ENCODE peak calls at places on chromosomes 2 and 18, in seven cellular contexts. One of them, this sample, is unnamed.

GRCh38 chr2:166042356-166042755 is 85.5 kb downstream of the SCN1A start:
- DNase-seq in CD8-positive, alpha-beta memory T cell: no peak
- DNase-seq in tibial nerve: no peak
- DNase-seq in CD8-positive, alpha-beta T cell: no peak
- DNase-seq in adrenal gland: no peak
- DNase-seq in substantia nigra: no peak
- DNase-seq in HL-60: no peak
- DNase-seq in this sample: no peak

GRCh38 chr2:242038166-242038927 is 168.8 kb downstream of the RTP5 start:
- DNase-seq in substantia nigra: no peak
- DNase-seq in CD8-positive, alpha-beta T cell: no peak
- DNase-seq in adrenal gland: no peak
- DNase-seq in HL-60: no peak
- DNase-seq in tibial nerve: no peak
- DNase-seq in CD8-positive, alpha-beta memory T cell: no peak
- DNase-seq in this sample: no peak

GRCh38 chr2:134934641-134935040 is 16.0 kb downstream of the CCNT2 start:
- DNase-seq in HL-60: no peak
- DNase-seq in tibial nerve: no peak
- DNase-seq in substantia nigra: no peak
- DNase-seq in CD8-positive, alpha-beta T cell: no peak
- DNase-seq in adrenal gland: no peak
- DNase-seq in CD8-positive, alpha-beta memory T cell: no peak
- DNase-seq in this sample: no peak

GRCh38 chr2:181262782-181263181 is 194.4 kb upstream of the ITGA4 start:
- DNase-seq in CD8-positive, alpha-beta T cell: no peak
- DNase-seq in substantia nigra: no peak
- DNase-seq in CD8-positive, alpha-beta memory T cell: no peak
- DNase-seq in adrenal gland: no peak
- DNase-seq in HL-60: no peak
- DNase-seq in tibial nerve: no peak
- DNase-seq in this sample: no peak

GRCh38 chr2:84894131-84894586 is 11.3 kb upstream of the TMSB10 start:
- DNase-seq in HL-60: no peak
- DNase-seq in substantia nigra: no peak
- DNase-seq in adrenal gland: no peak
- DNase-seq in CD8-positive, alpha-beta memory T cell: no peak
- DNase-seq in CD8-positive, alpha-beta T cell: no peak
- DNase-seq in tibial nerve: no peak
- DNase-seq in this sample: no peak

GRCh38 chr2:177165103-177165583 is 47.5 kb upstream of the HNRNPA3 start:
- DNase-seq in tibial nerve: peak
- DNase-seq in CD8-positive, alpha-beta T cell: no peak
- DNase-seq in substantia nigra: no peak
- DNase-seq in adrenal gland: peak
- DNase-seq in CD8-positive, alpha-beta memory T cell: no peak
- DNase-seq in HL-60: no peak
- DNase-seq in this sample: no peak

GRCh38 chr2:240590681-240591111 is 4.2 kb downstream of the CAPN10 start:
- DNase-seq in CD8-positive, alpha-beta T cell: no peak
- DNase-seq in CD8-positive, alpha-beta memory T cell: no peak
- DNase-seq in HL-60: no peak
- DNase-seq in tibial nerve: no peak
- DNase-seq in substantia nigra: no peak
- DNase-seq in adrenal gland: no peak
- DNase-seq in this sample: no peak

GRCh38 chr2:100948965-100949364 is 53.1 kb upstream of the RPL31 start:
- DNase-seq in CD8-positive, alpha-beta memory T cell: no peak
- DNase-seq in HL-60: no peak
- DNase-seq in tibial nerve: no peak
- DNase-seq in adrenal gland: no peak
- DNase-seq in CD8-positive, alpha-beta T cell: no peak
- DNase-seq in substantia nigra: no peak
- DNase-seq in this sample: no peak

GRCh38 chr2:85132392-85132791 is 800 bp upstream of the TCF7L1 start:
- DNase-seq in substantia nigra: no peak
- DNase-seq in tibial nerve: no peak
- DNase-seq in adrenal gland: no peak
- DNase-seq in CD8-positive, alpha-beta memory T cell: no peak
- DNase-seq in HL-60: no peak
- DNase-seq in CD8-positive, alpha-beta T cell: no peak
- DNase-seq in this sample: no peak

GRCh38 chr2:58064136-58064535 is 17.5 kb downstream of the VRK2 start:
- DNase-seq in CD8-positive, alpha-beta memory T cell: no peak
- DNase-seq in HL-60: no peak
- DNase-seq in tibial nerve: no peak
- DNase-seq in adrenal gland: no peak
- DNase-seq in substantia nigra: no peak
- DNase-seq in CD8-positive, alpha-beta T cell: no peak
- DNase-seq in this sample: no peak

GRCh38 chr2:204511021-204511420 is 34.3 kb upstream of the PARD3B start:
- DNase-seq in adrenal gland: no peak
- DNase-seq in CD8-positive, alpha-beta T cell: no peak
- DNase-seq in CD8-positive, alpha-beta memory T cell: no peak
- DNase-seq in HL-60: no peak
- DNase-seq in substantia nigra: no peak
- DNase-seq in tibial nerve: no peak
- DNase-seq in this sample: no peak

GRCh38 chr2:146128216-146128615 is 1608.3 kb upstream of the ZEB2 start:
- DNase-seq in HL-60: no peak
- DNase-seq in tibial nerve: no peak
- DNase-seq in adrenal gland: no peak
- DNase-seq in CD8-positive, alpha-beta memory T cell: no peak
- DNase-seq in CD8-positive, alpha-beta T cell: no peak
- DNase-seq in substantia nigra: no peak
- DNase-seq in this sample: no peak

GRCh38 chr2:75552222-75552621 is 8.5 kb downstream of the EVA1A start:
- DNase-seq in CD8-positive, alpha-beta T cell: no peak
- DNase-seq in substantia nigra: no peak
- DNase-seq in tibial nerve: no peak
- DNase-seq in CD8-positive, alpha-beta memory T cell: no peak
- DNase-seq in adrenal gland: no peak
- DNase-seq in HL-60: no peak
- DNase-seq in this sample: peak

GRCh38 chr2:196169521-196169920 is 1.9 kb downstream of the STK17B start:
- DNase-seq in HL-60: no peak
- DNase-seq in adrenal gland: no peak
- DNase-seq in CD8-positive, alpha-beta memory T cell: no peak
- DNase-seq in tibial nerve: no peak
- DNase-seq in CD8-positive, alpha-beta T cell: no peak
- DNase-seq in substantia nigra: no peak
- DNase-seq in this sample: no peak

GRCh38 chr2:105894327-105894944 is 149.7 kb downstream of the NCK2 start:
- DNase-seq in tibial nerve: no peak
- DNase-seq in CD8-positive, alpha-beta memory T cell: no peak
- DNase-seq in adrenal gland: no peak
- DNase-seq in substantia nigra: no peak
- DNase-seq in CD8-positive, alpha-beta T cell: no peak
- DNase-seq in HL-60: no peak
- DNase-seq in this sample: no peak

GRCh38 chr2:127901339-127902072 is 15.8 kb upstream of the AMMECR1L start:
- DNase-seq in CD8-positive, alpha-beta T cell: no peak
- DNase-seq in CD8-positive, alpha-beta memory T cell: no peak
- DNase-seq in HL-60: no peak
- DNase-seq in tibial nerve: peak
- DNase-seq in adrenal gland: peak
- DNase-seq in substantia nigra: no peak
- DNase-seq in this sample: no peak

GRCh38 chr2:136006658-136007057 is 21.2 kb upstream of the DARS1 start:
- DNase-seq in substantia nigra: no peak
- DNase-seq in tibial nerve: no peak
- DNase-seq in CD8-positive, alpha-beta memory T cell: no peak
- DNase-seq in CD8-positive, alpha-beta T cell: no peak
- DNase-seq in adrenal gland: no peak
- DNase-seq in HL-60: no peak
- DNase-seq in this sample: no peak

GRCh38 chr2:98483257-98483861 is 38.7 kb downstream of the INPP4A start:
- DNase-seq in CD8-positive, alpha-beta memory T cell: no peak
- DNase-seq in HL-60: no peak
- DNase-seq in substantia nigra: no peak
- DNase-seq in CD8-positive, alpha-beta T cell: no peak
- DNase-seq in adrenal gland: no peak
- DNase-seq in tibial nerve: no peak
- DNase-seq in this sample: no peak
- H3K27ac ChIP-seq in CD8-positive, alpha-beta memory T cell: no peak
- H3K27ac ChIP-seq in HL-60: no peak
- H3K27ac ChIP-seq in substantia nigra: no peak
- H3K27ac ChIP-seq in CD8-positive, alpha-beta T cell: no peak
- H3K27ac ChIP-seq in adrenal gland: no peak
- H3K27ac ChIP-seq in tibial nerve: no peak
- H3K27ac ChIP-seq in this sample: no peak

GRCh38 chr18:45551417-45551816 is 63.9 kb upstream of the SLC14A2 start:
- DNase-seq in HL-60: peak
- DNase-seq in CD8-positive, alpha-beta T cell: no peak
- DNase-seq in adrenal gland: no peak
- DNase-seq in substantia nigra: no peak
- DNase-seq in tibial nerve: no peak
- DNase-seq in CD8-positive, alpha-beta memory T cell: no peak
- DNase-seq in this sample: no peak

GRCh38 chr18:45548614-45549013 is 66.7 kb upstream of the SLC14A2 start:
- DNase-seq in CD8-positive, alpha-beta T cell: no peak
- DNase-seq in substantia nigra: no peak
- DNase-seq in HL-60: no peak
- DNase-seq in CD8-positive, alpha-beta memory T cell: no peak
- DNase-seq in adrenal gland: no peak
- DNase-seq in tibial nerve: no peak
- DNase-seq in this sample: no peak

GRCh38 chr18:45547910-45548309 is 67.4 kb upstream of the SLC14A2 start:
- DNase-seq in CD8-positive, alpha-beta T cell: no peak
- DNase-seq in HL-60: no peak
- DNase-seq in adrenal gland: no peak
- DNase-seq in tibial nerve: no peak
- DNase-seq in substantia nigra: no peak
- DNase-seq in CD8-positive, alpha-beta memory T cell: no peak
- DNase-seq in this sample: no peak

GRCh38 chr18:45554070-45554767 is 61.1 kb upstream of the SLC14A2 start:
- DNase-seq in HL-60: no peak
- DNase-seq in tibial nerve: no peak
- DNase-seq in CD8-positive, alpha-beta memory T cell: no peak
- DNase-seq in CD8-positive, alpha-beta T cell: no peak
- DNase-seq in substantia nigra: no peak
- DNase-seq in adrenal gland: no peak
- DNase-seq in this sample: no peak

DNA sequence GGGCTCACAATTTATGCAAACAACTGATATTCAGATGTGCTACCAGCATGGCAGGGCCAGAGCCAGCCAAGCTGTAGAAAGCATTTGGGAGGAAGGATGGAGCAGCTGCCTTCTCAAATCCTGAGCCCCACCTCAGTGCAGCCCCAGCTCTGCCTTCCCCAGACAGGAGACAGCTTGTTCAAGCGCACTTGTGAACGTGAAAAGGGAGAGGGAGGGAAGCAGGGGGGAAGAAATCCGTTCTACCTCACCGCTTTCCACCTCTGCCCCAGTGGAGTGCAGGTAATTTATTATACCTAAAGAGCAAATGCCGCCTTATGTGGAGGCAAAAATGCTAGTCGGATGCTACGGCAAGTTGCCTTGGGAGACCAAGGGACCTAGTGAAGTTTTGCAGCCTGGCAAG is 66.0 kb upstream of the SLC14A2 start:
- DNase-seq in CD8-positive, alpha-beta T cell: no peak
- DNase-seq in tibial nerve: no peak
- DNase-seq in CD8-positive, alpha-beta memory T cell: no peak
- DNase-seq in HL-60: no peak
- DNase-seq in substantia nigra: no peak
- DNase-seq in adrenal gland: no peak
- DNase-seq in this sample: no peak
- H3K27ac ChIP-seq in CD8-positive, alpha-beta T cell: no peak
- H3K27ac ChIP-seq in tibial nerve: no peak
- H3K27ac ChIP-seq in CD8-positive, alpha-beta memory T cell: no peak
- H3K27ac ChIP-seq in HL-60: no peak
- H3K27ac ChIP-seq in substantia nigra: no peak
- H3K27ac ChIP-seq in adrenal gland: no peak
- H3K27ac ChIP-seq in this sample: no peak

GRCh38 chr2:239567786-239568185 is 167.0 kb upstream of the HDAC4 start:
- DNase-seq in adrenal gland: no peak
- DNase-seq in substantia nigra: no peak
- DNase-seq in tibial nerve: no peak
- DNase-seq in CD8-positive, alpha-beta T cell: no peak
- DNase-seq in CD8-positive, alpha-beta memory T cell: no peak
- DNase-seq in HL-60: no peak
- DNase-seq in this sample: no peak

GRCh38 chr2:239570971-239571520 is 170.2 kb upstream of the HDAC4 start:
- DNase-seq in substantia nigra: no peak
- DNase-seq in CD8-positive, alpha-beta T cell: no peak
- DNase-seq in adrenal gland: no peak
- DNase-seq in CD8-positive, alpha-beta memory T cell: no peak
- DNase-seq in HL-60: no peak
- DNase-seq in tibial nerve: no peak
- DNase-seq in this sample: no peak

GRCh38 chr2:239570216-239570925 is 169.6 kb upstream of the HDAC4 start:
- DNase-seq in substantia nigra: no peak
- DNase-seq in CD8-positive, alpha-beta T cell: no peak
- DNase-seq in CD8-positive, alpha-beta memory T cell: no peak
- DNase-seq in adrenal gland: no peak
- DNase-seq in HL-60: no peak
- DNase-seq in tibial nerve: no peak
- DNase-seq in this sample: no peak

GRCh38 chr2:239566995-239567580 is 166.3 kb upstream of the HDAC4 start:
- DNase-seq in substantia nigra: no peak
- DNase-seq in tibial nerve: no peak
- DNase-seq in HL-60: no peak
- DNase-seq in CD8-positive, alpha-beta T cell: no peak
- DNase-seq in adrenal gland: no peak
- DNase-seq in CD8-positive, alpha-beta memory T cell: no peak
- DNase-seq in this sample: no peak

GRCh38 chr2:239569401-239570090 is 168.7 kb upstream of the HDAC4 start:
- DNase-seq in CD8-positive, alpha-beta T cell: no peak
- DNase-seq in adrenal gland: no peak
- DNase-seq in CD8-positive, alpha-beta memory T cell: no peak
- DNase-seq in substantia nigra: no peak
- DNase-seq in HL-60: no peak
- DNase-seq in tibial nerve: no peak
- DNase-seq in this sample: no peak
- H3K27ac ChIP-seq in CD8-positive, alpha-beta T cell: no peak
- H3K27ac ChIP-seq in adrenal gland: no peak
- H3K27ac ChIP-seq in CD8-positive, alpha-beta memory T cell: no peak
- H3K27ac ChIP-seq in substantia nigra: no peak
- H3K27ac ChIP-seq in HL-60: no peak
- H3K27ac ChIP-seq in tibial nerve: no peak
- H3K27ac ChIP-seq in this sample: no peak

GRCh38 chr2:174683392-174683759 is 80.9 kb downstream of the CHRNA1 start:
- DNase-seq in HL-60: no peak
- DNase-seq in tibial nerve: no peak
- DNase-seq in adrenal gland: no peak
- DNase-seq in CD8-positive, alpha-beta memory T cell: no peak
- DNase-seq in CD8-positive, alpha-beta T cell: no peak
- DNase-seq in substantia nigra: no peak
- DNase-seq in this sample: no peak

GRCh38 chr2:174682578-174683391 is 81.5 kb downstream of the CHRNA1 start:
- DNase-seq in tibial nerve: peak
- DNase-seq in CD8-positive, alpha-beta T cell: peak
- DNase-seq in CD8-positive, alpha-beta memory T cell: peak
- DNase-seq in substantia nigra: peak
- DNase-seq in adrenal gland: peak
- DNase-seq in HL-60: no peak
- DNase-seq in this sample: peak

GRCh38 chr2:174680221-174680620 is 82.6 kb upstream of the WIPF1 start:
- DNase-seq in tibial nerve: no peak
- DNase-seq in substantia nigra: no peak
- DNase-seq in CD8-positive, alpha-beta T cell: no peak
- DNase-seq in HL-60: no peak
- DNase-seq in adrenal gland: no peak
- DNase-seq in CD8-positive, alpha-beta memory T cell: no peak
- DNase-seq in this sample: no peak

GRCh38 chr2:174681983-174682577 is 82.2 kb downstream of the CHRNA1 start:
- DNase-seq in HL-60: no peak
- DNase-seq in CD8-positive, alpha-beta T cell: no peak
- DNase-seq in adrenal gland: peak
- DNase-seq in tibial nerve: no peak
- DNase-seq in substantia nigra: peak
- DNase-seq in CD8-positive, alpha-beta memory T cell: peak
- DNase-seq in this sample: no peak

GRCh38 chr2:174681099-174681982 is 82.9 kb downstream of the CHRNA1 start:
- DNase-seq in substantia nigra: no peak
- DNase-seq in CD8-positive, alpha-beta memory T cell: no peak
- DNase-seq in adrenal gland: no peak
- DNase-seq in tibial nerve: peak
- DNase-seq in HL-60: no peak
- DNase-seq in CD8-positive, alpha-beta T cell: no peak
- DNase-seq in this sample: no peak
- H3K27ac ChIP-seq in substantia nigra: peak
- H3K27ac ChIP-seq in CD8-positive, alpha-beta memory T cell: peak
- H3K27ac ChIP-seq in adrenal gland: no peak
- H3K27ac ChIP-seq in tibial nerve: peak
- H3K27ac ChIP-seq in HL-60: peak
- H3K27ac ChIP-seq in CD8-positive, alpha-beta T cell: peak
- H3K27ac ChIP-seq in this sample: peak